ENCODE peak calls at places on chromosomes 7 and 10, in ten cellular contexts. One of them, this sample, is unnamed.

GRCh38 chr10:15784662-15785300 is 65.1 kb upstream of the ITGA8 start:
- DNase-seq in HEK293T: no peak
- DNase-seq in epithelial cell of prostate: no peak
- DNase-seq in A673: no peak
- DNase-seq in iPS-NIHi11: no peak
- DNase-seq in activated T-helper 1 cell treated with Interleukin-2 at 50 U/mL for 16 hours: no peak
- DNase-seq in DMS 273 treated with DMSO at 0.1 percent for 48 hours: no peak
- DNase-seq in NCI-H187: no peak
- DNase-seq in DMS53: no peak
- DNase-seq in GM10248: no peak
- DNase-seq in this sample: no peak

GRCh38 chr7:141231018-141231792 is 157.3 kb downstream of the TMEM178B start:
- DNase-seq in HEK293T: peak; percentile 48
- DNase-seq in epithelial cell of prostate: no peak
- DNase-seq in A673: peak; percentile 70
- DNase-seq in iPS-NIHi11: peak; percentile 35
- DNase-seq in activated T-helper 1 cell treated with Interleukin-2 at 50 U/mL for 16 hours: no peak
- DNase-seq in DMS 273 treated with DMSO at 0.1 percent for 48 hours: no peak
- DNase-seq in NCI-H187: no peak
- DNase-seq in DMS53: peak; percentile 78
- DNase-seq in GM10248: no peak
- DNase-seq in this sample: no peak

GRCh38 chr7:27868117-27868516 is 128.2 kb downstream of the TAX1BP1 start:
- DNase-seq in HEK293T: no peak
- DNase-seq in epithelial cell of prostate: no peak
- DNase-seq in A673: no peak
- DNase-seq in iPS-NIHi11: no peak
- DNase-seq in activated T-helper 1 cell treated with Interleukin-2 at 50 U/mL for 16 hours: no peak
- DNase-seq in DMS 273 treated with DMSO at 0.1 percent for 48 hours: no peak
- DNase-seq in NCI-H187: no peak
- DNase-seq in DMS53: no peak
- DNase-seq in GM10248: no peak
- DNase-seq in this sample: no peak

GRCh38 chr7:151429232-151429554 is 10.7 kb downstream of the CRYGN start:
- DNase-seq in HEK293T: no peak
- DNase-seq in epithelial cell of prostate: no peak
- DNase-seq in A673: no peak
- DNase-seq in iPS-NIHi11: no peak
- DNase-seq in activated T-helper 1 cell treated with Interleukin-2 at 50 U/mL for 16 hours: no peak
- DNase-seq in DMS 273 treated with DMSO at 0.1 percent for 48 hours: no peak
- DNase-seq in NCI-H187: no peak
- DNase-seq in DMS53: no peak
- DNase-seq in GM10248: no peak
- DNase-seq in this sample: no peak

GRCh38 chr7:4774804-4775280 is 581 bp upstream of the AP5Z1 start:
- DNase-seq in HEK293T: peak; percentile 39
- DNase-seq in epithelial cell of prostate: no peak
- DNase-seq in A673: peak; percentile 63
- DNase-seq in iPS-NIHi11: no peak
- DNase-seq in activated T-helper 1 cell treated with Interleukin-2 at 50 U/mL for 16 hours: no peak
- DNase-seq in DMS 273 treated with DMSO at 0.1 percent for 48 hours: peak; percentile 40
- DNase-seq in NCI-H187: no peak
- DNase-seq in DMS53: peak; percentile 85
- DNase-seq in GM10248: peak; percentile 55
- DNase-seq in this sample: no peak

GRCh38 chr10:30111340-30111980 is 52.1 kb upstream of the JCAD start:
- DNase-seq in HEK293T: no peak
- DNase-seq in epithelial cell of prostate: no peak
- DNase-seq in A673: peak; percentile 73
- DNase-seq in iPS-NIHi11: no peak
- DNase-seq in activated T-helper 1 cell treated with Interleukin-2 at 50 U/mL for 16 hours: no peak
- DNase-seq in DMS 273 treated with DMSO at 0.1 percent for 48 hours: no peak
- DNase-seq in NCI-H187: no peak
- DNase-seq in DMS53: no peak
- DNase-seq in GM10248: no peak
- DNase-seq in this sample: no peak

GRCh38 chr10:14695833-14696232 is 78.9 kb downstream of the FAM107B start:
- DNase-seq in HEK293T: no peak
- DNase-seq in epithelial cell of prostate: no peak
- DNase-seq in A673: no peak
- DNase-seq in iPS-NIHi11: no peak
- DNase-seq in activated T-helper 1 cell treated with Interleukin-2 at 50 U/mL for 16 hours: no peak
- DNase-seq in DMS 273 treated with DMSO at 0.1 percent for 48 hours: no peak
- DNase-seq in NCI-H187: no peak
- DNase-seq in DMS53: no peak
- DNase-seq in GM10248: no peak
- DNase-seq in this sample: no peak

GRCh38 chr10:124290095-124290795 is 128.5 kb downstream of the OAT start:
- DNase-seq in HEK293T: no peak
- DNase-seq in epithelial cell of prostate: no peak
- DNase-seq in A673: peak; percentile 7
- DNase-seq in iPS-NIHi11: no peak
- DNase-seq in activated T-helper 1 cell treated with Interleukin-2 at 50 U/mL for 16 hours: no peak
- DNase-seq in DMS 273 treated with DMSO at 0.1 percent for 48 hours: peak; percentile 27
- DNase-seq in NCI-H187: no peak
- DNase-seq in DMS53: no peak
- DNase-seq in GM10248: peak; percentile 54
- DNase-seq in this sample: no peak

GRCh38 chr7:138248609-138249008 is 172.3 kb downstream of the AKR1D1 start:
- DNase-seq in HEK293T: no peak
- DNase-seq in epithelial cell of prostate: no peak
- DNase-seq in A673: no peak
- DNase-seq in iPS-NIHi11: no peak
- DNase-seq in activated T-helper 1 cell treated with Interleukin-2 at 50 U/mL for 16 hours: no peak
- DNase-seq in DMS 273 treated with DMSO at 0.1 percent for 48 hours: no peak
- DNase-seq in NCI-H187: no peak
- DNase-seq in DMS53: no peak
- DNase-seq in GM10248: no peak
- DNase-seq in this sample: no peak

GRCh38 chr10:86681047-86681446 is 12.7 kb downstream of the LDB3 start:
- DNase-seq in HEK293T: no peak
- DNase-seq in epithelial cell of prostate: no peak
- DNase-seq in A673: no peak
- DNase-seq in iPS-NIHi11: no peak
- DNase-seq in activated T-helper 1 cell treated with Interleukin-2 at 50 U/mL for 16 hours: no peak
- DNase-seq in DMS 273 treated with DMSO at 0.1 percent for 48 hours: no peak
- DNase-seq in NCI-H187: no peak
- DNase-seq in DMS53: no peak
- DNase-seq in GM10248: no peak
- DNase-seq in this sample: no peak

GRCh38 chr7:137245186-137245585 is 98.3 kb downstream of the PTN start:
- DNase-seq in HEK293T: no peak
- DNase-seq in epithelial cell of prostate: no peak
- DNase-seq in A673: no peak
- DNase-seq in iPS-NIHi11: no peak
- DNase-seq in activated T-helper 1 cell treated with Interleukin-2 at 50 U/mL for 16 hours: no peak
- DNase-seq in DMS 273 treated with DMSO at 0.1 percent for 48 hours: no peak
- DNase-seq in NCI-H187: no peak
- DNase-seq in DMS53: no peak
- DNase-seq in GM10248: no peak
- DNase-seq in this sample: no peak

GRCh38 chr7:92446869-92447238 is 428 bp upstream of the GATAD1 start:
- DNase-seq in HEK293T: no peak
- DNase-seq in epithelial cell of prostate: no peak
- DNase-seq in A673: no peak
- DNase-seq in iPS-NIHi11: no peak
- DNase-seq in activated T-helper 1 cell treated with Interleukin-2 at 50 U/mL for 16 hours: no peak
- DNase-seq in DMS 273 treated with DMSO at 0.1 percent for 48 hours: no peak
- DNase-seq in NCI-H187: no peak
- DNase-seq in DMS53: no peak
- DNase-seq in GM10248: no peak
- DNase-seq in this sample: no peak

GRCh38 chr7:37247881-37248280 is 200.8 kb downstream of the ELMO1 start:
- DNase-seq in HEK293T: no peak
- DNase-seq in epithelial cell of prostate: no peak
- DNase-seq in A673: no peak
- DNase-seq in iPS-NIHi11: peak; percentile 24
- DNase-seq in activated T-helper 1 cell treated with Interleukin-2 at 50 U/mL for 16 hours: no peak
- DNase-seq in DMS 273 treated with DMSO at 0.1 percent for 48 hours: no peak
- DNase-seq in NCI-H187: no peak
- DNase-seq in DMS53: no peak
- DNase-seq in GM10248: no peak
- DNase-seq in this sample: no peak

GRCh38 chr7:2041496-2042367 is 191.0 kb downstream of the MAD1L1 start:
- DNase-seq in HEK293T: no peak
- DNase-seq in epithelial cell of prostate: no peak
- DNase-seq in A673: no peak
- DNase-seq in iPS-NIHi11: no peak
- DNase-seq in activated T-helper 1 cell treated with Interleukin-2 at 50 U/mL for 16 hours: no peak
- DNase-seq in DMS 273 treated with DMSO at 0.1 percent for 48 hours: no peak
- DNase-seq in NCI-H187: no peak
- DNase-seq in DMS53: no peak
- DNase-seq in GM10248: no peak
- DNase-seq in this sample: no peak

GRCh38 chr10:91135113-91135512 is 85.3 kb upstream of the PCGF5 start:
- DNase-seq in HEK293T: no peak
- DNase-seq in epithelial cell of prostate: no peak
- DNase-seq in A673: no peak
- DNase-seq in iPS-NIHi11: no peak
- DNase-seq in activated T-helper 1 cell treated with Interleukin-2 at 50 U/mL for 16 hours: no peak
- DNase-seq in DMS 273 treated with DMSO at 0.1 percent for 48 hours: no peak
- DNase-seq in NCI-H187: no peak
- DNase-seq in DMS53: no peak
- DNase-seq in GM10248: no peak
- DNase-seq in this sample: no peak

GRCh38 chr7:30285067-30285530 is 702 bp downstream of the ZNRF2 start:
- DNase-seq in HEK293T: no peak
- DNase-seq in epithelial cell of prostate: no peak
- DNase-seq in A673: peak; percentile 49
- DNase-seq in iPS-NIHi11: peak; percentile 35
- DNase-seq in activated T-helper 1 cell treated with Interleukin-2 at 50 U/mL for 16 hours: peak; percentile 29
- DNase-seq in DMS 273 treated with DMSO at 0.1 percent for 48 hours: no peak
- DNase-seq in NCI-H187: no peak
- DNase-seq in DMS53: peak; percentile 90
- DNase-seq in GM10248: peak; percentile 20
- DNase-seq in this sample: no peak

GRCh38 chr7:156949541-156950380 is at the start of gene NOM1:
- DNase-seq in HEK293T: peak; percentile 99
- DNase-seq in epithelial cell of prostate: no peak
- DNase-seq in A673: peak; percentile 93
- DNase-seq in iPS-NIHi11: peak; percentile 99
- DNase-seq in activated T-helper 1 cell treated with Interleukin-2 at 50 U/mL for 16 hours: peak; percentile 88
- DNase-seq in DMS 273 treated with DMSO at 0.1 percent for 48 hours: peak; percentile 63
- DNase-seq in NCI-H187: peak; percentile 60
- DNase-seq in DMS53: peak; percentile 96
- DNase-seq in GM10248: peak; percentile 98
- DNase-seq in this sample: peak; percentile 69

GRCh38 chr10:22461891-22462290 is 116.6 kb downstream of the SPAG6 start:
- DNase-seq in HEK293T: no peak
- DNase-seq in epithelial cell of prostate: no peak
- DNase-seq in A673: no peak
- DNase-seq in iPS-NIHi11: no peak
- DNase-seq in activated T-helper 1 cell treated with Interleukin-2 at 50 U/mL for 16 hours: no peak
- DNase-seq in DMS 273 treated with DMSO at 0.1 percent for 48 hours: no peak
- DNase-seq in NCI-H187: no peak
- DNase-seq in DMS53: no peak
- DNase-seq in GM10248: no peak
- DNase-seq in this sample: no peak

GRCh38 chr7:2468227-2468626 is 8.0 kb downstream of the GRIFIN start:
- DNase-seq in HEK293T: no peak
- DNase-seq in epithelial cell of prostate: no peak
- DNase-seq in A673: no peak
- DNase-seq in iPS-NIHi11: no peak
- DNase-seq in activated T-helper 1 cell treated with Interleukin-2 at 50 U/mL for 16 hours: no peak
- DNase-seq in DMS 273 treated with DMSO at 0.1 percent for 48 hours: no peak
- DNase-seq in NCI-H187: no peak
- DNase-seq in DMS53: peak; percentile 36
- DNase-seq in GM10248: no peak
- DNase-seq in this sample: no peak

GRCh38 chr7:102978280-102978679 is 65.5 kb downstream of the LRRC17 start:
- DNase-seq in HEK293T: no peak
- DNase-seq in epithelial cell of prostate: no peak
- DNase-seq in A673: no peak
- DNase-seq in iPS-NIHi11: no peak
- DNase-seq in activated T-helper 1 cell treated with Interleukin-2 at 50 U/mL for 16 hours: no peak
- DNase-seq in DMS 273 treated with DMSO at 0.1 percent for 48 hours: no peak
- DNase-seq in NCI-H187: no peak
- DNase-seq in DMS53: peak; percentile 17
- DNase-seq in GM10248: no peak
- DNase-seq in this sample: no peak

GRCh38 chr10:113753020-113753692 is 1.7 kb downstream of the PLEKHS1 start:
- DNase-seq in HEK293T: no peak
- DNase-seq in epithelial cell of prostate: no peak
- DNase-seq in A673: peak; percentile 44
- DNase-seq in iPS-NIHi11: no peak
- DNase-seq in activated T-helper 1 cell treated with Interleukin-2 at 50 U/mL for 16 hours: no peak
- DNase-seq in DMS 273 treated with DMSO at 0.1 percent for 48 hours: peak; percentile 30
- DNase-seq in NCI-H187: no peak
- DNase-seq in DMS53: peak; percentile 67
- DNase-seq in GM10248: no peak
- DNase-seq in this sample: no peak

GRCh38 chr7:32266932-32267475 is 196.8 kb upstream of the PDE1C start:
- DNase-seq in HEK293T: no peak
- DNase-seq in epithelial cell of prostate: no peak
- DNase-seq in A673: no peak
- DNase-seq in iPS-NIHi11: peak; percentile 54
- DNase-seq in activated T-helper 1 cell treated with Interleukin-2 at 50 U/mL for 16 hours: no peak
- DNase-seq in DMS 273 treated with DMSO at 0.1 percent for 48 hours: no peak
- DNase-seq in NCI-H187: no peak
- DNase-seq in DMS53: peak; percentile 31
- DNase-seq in GM10248: no peak
- DNase-seq in this sample: no peak

GRCh38 chr10:84607523-84607922 is 279.1 kb downstream of the CCSER2 start:
- DNase-seq in HEK293T: no peak
- DNase-seq in epithelial cell of prostate: no peak
- DNase-seq in A673: no peak
- DNase-seq in iPS-NIHi11: peak; percentile 36
- DNase-seq in activated T-helper 1 cell treated with Interleukin-2 at 50 U/mL for 16 hours: no peak
- DNase-seq in DMS 273 treated with DMSO at 0.1 percent for 48 hours: no peak
- DNase-seq in NCI-H187: no peak
- DNase-seq in DMS53: no peak
- DNase-seq in GM10248: no peak
- DNase-seq in this sample: no peak

GRCh38 chr7:131952365-131952764 is 395.9 kb upstream of the PODXL start:
- DNase-seq in HEK293T: no peak
- DNase-seq in epithelial cell of prostate: no peak
- DNase-seq in A673: no peak
- DNase-seq in iPS-NIHi11: no peak
- DNase-seq in activated T-helper 1 cell treated with Interleukin-2 at 50 U/mL for 16 hours: no peak
- DNase-seq in DMS 273 treated with DMSO at 0.1 percent for 48 hours: no peak
- DNase-seq in NCI-H187: no peak
- DNase-seq in DMS53: no peak
- DNase-seq in GM10248: no peak
- DNase-seq in this sample: peak; percentile 19

GRCh38 chr7:130219086-130219620 is 11.5 kb downstream of the SSMEM1 start:
- DNase-seq in HEK293T: no peak
- DNase-seq in epithelial cell of prostate: no peak
- DNase-seq in A673: no peak
- DNase-seq in iPS-NIHi11: no peak
- DNase-seq in activated T-helper 1 cell treated with Interleukin-2 at 50 U/mL for 16 hours: no peak
- DNase-seq in DMS 273 treated with DMSO at 0.1 percent for 48 hours: no peak
- DNase-seq in NCI-H187: no peak
- DNase-seq in DMS53: no peak
- DNase-seq in GM10248: no peak
- DNase-seq in this sample: no peak

GRCh38 chr10:131660427-131660826 is 240.4 kb upstream of the PPP2R2D start:
- DNase-seq in HEK293T: no peak
- DNase-seq in epithelial cell of prostate: no peak
- DNase-seq in A673: no peak
- DNase-seq in iPS-NIHi11: no peak
- DNase-seq in activated T-helper 1 cell treated with Interleukin-2 at 50 U/mL for 16 hours: no peak
- DNase-seq in DMS 273 treated with DMSO at 0.1 percent for 48 hours: no peak
- DNase-seq in NCI-H187: no peak
- DNase-seq in DMS53: no peak
- DNase-seq in GM10248: no peak
- DNase-seq in this sample: no peak

GRCh38 chr10:78992333-78992732 is 76.4 kb upstream of the ZMIZ1 start:
- DNase-seq in HEK293T: no peak
- DNase-seq in epithelial cell of prostate: no peak
- DNase-seq in A673: no peak
- DNase-seq in iPS-NIHi11: no peak
- DNase-seq in activated T-helper 1 cell treated with Interleukin-2 at 50 U/mL for 16 hours: no peak
- DNase-seq in DMS 273 treated with DMSO at 0.1 percent for 48 hours: no peak
- DNase-seq in NCI-H187: no peak
- DNase-seq in DMS53: no peak
- DNase-seq in GM10248: no peak
- DNase-seq in this sample: no peak

This sample was measured in nucleus accumbens.